ENCODE peak calls at places on chromosome 22, in five cellular contexts. V, I, T, E and Y are unnamed samples.

GRCh38 chr22:50739894-50740293 is 1.9 kb downstream of the ACR start:
- DNase-seq in I (no peak), T (no peak), E (no peak), V (no peak), Y (no peak)

GRCh38 chr22:24810043-24810749 is 4.2 kb downstream of the SGSM1 start:
- DNase-seq in V (peak; percentile 66), T (no peak), E (no peak), I (peak; percentile 71), Y (no peak)

GRCh38 chr22:49767355-49768062 is 60.2 kb downstream of the BRD1 start:
- DNase-seq in T (peak; percentile 57), I (peak; percentile 81), V (peak; percentile 39), E (peak; percentile 74), Y (peak; percentile 69)

GRCh38 chr22:23878219-23878618 is 16.0 kb upstream of the MIF start:
- DNase-seq in I (no peak), T (no peak), V (no peak), E (no peak), Y (no peak)

GRCh38 chr22:44337658-44338004 is 24.9 kb upstream of the SHISAL1 start:
- DNase-seq in E (no peak), V (no peak), I (peak; percentile 41), T (peak; percentile 75), Y (peak; percentile 60)

GRCh38 chr22:25281675-25282345 is 62.4 kb downstream of the CRYBB2 start:
- DNase-seq in I (peak; percentile 36), V (peak; percentile 5), T (no peak), E (peak; percentile 76), Y (no peak)

GRCh38 chr22:23058063-23058462 is 12.3 kb upstream of the GNAZ start:
- DNase-seq in V (no peak), I (no peak), E (peak; percentile 41), T (no peak), Y (no peak)

GRCh38 chr22:27919943-27920755 is 1.1 kb upstream of the PITPNB start:
- DNase-seq in T (peak; percentile 72), I (peak; percentile 91), E (no peak), V (peak; percentile 54), Y (peak; percentile 85)

GRCh38 chr22:19611590-19611989 is 87.4 kb upstream of the CLDN5 start:
- DNase-seq in V (no peak), E (no peak), I (no peak), T (no peak), Y (no peak)

GRCh38 chr22:16777284-16777924 is 47.8 kb downstream of the XKR3 start:
- DNase-seq in E (no peak), T (no peak), I (no peak), V (no peak), Y (no peak)

GRCh38 chr22:22357024-22357868 is 112.7 kb downstream of the VPREB1 start:
- DNase-seq in E (peak; percentile 94), T (peak; percentile 43), V (peak; percentile 78), I (peak; percentile 87), Y (peak; percentile 58)

GRCh38 chr22:16933924-16934282 is 74.1 kb downstream of the GAB4 start:
- DNase-seq in V (no peak), T (no peak), E (no peak), I (no peak), Y (no peak)

GRCh38 chr22:24244144-24244787 is 616 bp downstream of the GGT5 start:
- DNase-seq in V (no peak), E (no peak), I (no peak), T (peak; percentile 52), Y (peak; percentile 58)

GRCh38 chr22:31079095-31079642 is 1.9 kb upstream of the SMTN start:
- DNase-seq in I (no peak), E (peak; percentile 74), V (no peak), T (no peak), Y (no peak)

GRCh38 chr22:23058481-23059336 is 11.6 kb upstream of the GNAZ start:
- DNase-seq in I (no peak), E (no peak), V (no peak), T (no peak), Y (no peak)

GRCh38 chr22:46033256-46034200 is 56.6 kb upstream of the WNT7B start:
- DNase-seq in V (no peak), T (peak; percentile 72), I (no peak), E (no peak), Y (peak; percentile 43)

GRCh38 chr22:19714320-19715252 is at the start of gene SEPTIN5:
- DNase-seq in I (no peak), E (peak; percentile 60), T (no peak), V (no peak), Y (no peak)

GRCh38 chr22:25205847-25206246 is 6.2 kb downstream of the CRYBB3 start:
- DNase-seq in E (no peak), T (no peak), V (no peak), I (no peak), Y (no peak)

GRCh38 chr22:25404923-25405853 is 159.3 kb upstream of the GRK3 start:
- DNase-seq in T (peak; percentile 73), E (no peak), V (no peak), I (no peak), Y (peak; percentile 76)

GRCh38 chr22:44545773-44546172 is 47.7 kb upstream of the RTL6 start:
- DNase-seq in T (no peak), V (no peak), I (no peak), E (no peak), Y (no peak)

GRCh38 chr22:25081409-25081824 is 118.2 kb upstream of the CRYBB3 start:
- DNase-seq in I (peak; percentile 60), T (peak; percentile 4), E (peak; percentile 66), V (no peak), Y (peak; percentile 28)

GRCh38 chr22:25700996-25701815 is 40.8 kb upstream of the MYO18B start:
- DNase-seq in T (peak; percentile 22), V (no peak), E (no peak), I (no peak), Y (no peak)

GRCh38 chr22:26428515-26429457 is at the start of gene ASPHD2:
- DNase-seq in E (peak; percentile 75), T (peak; percentile 51), I (peak; percentile 68), V (peak; percentile 70), Y (peak; percentile 76)

GRCh38 chr22:26922804-26923203 is 265.4 kb downstream of the MIAT start:
- DNase-seq in T (no peak), I (peak; percentile 79), E (peak; percentile 86), V (peak; percentile 41), Y (no peak)

GRCh38 chr22:46807458-46807857 is 45.0 kb downstream of the TBC1D22A start:
- DNase-seq in I (no peak), V (no peak), T (no peak), E (no peak), Y (no peak)

GRCh38 chr22:24601217-24602104 is 1.5 kb upstream of the GGT1 start:
- DNase-seq in I (no peak), V (no peak), E (peak; percentile 46), T (no peak), Y (no peak)

GRCh38 chr22:46622081-46622521 is 1.9 kb downstream of the GRAMD4 start:
- DNase-seq in E (peak; percentile 42), V (no peak), I (no peak), T (no peak), Y (no peak)

GRCh38 chr22:31055322-31056159 is 25.6 kb upstream of the SMTN start:
- DNase-seq in V (peak; percentile 26), T (peak; percentile 99), I (peak; percentile 86), E (no peak), Y (peak; percentile 99)

GRCh38 chr22:49016909-49017768 is 810.5 kb downstream of the BRD1 start:
- DNase-seq in V (no peak), I (no peak), E (peak; percentile 35), T (no peak), Y (no peak)

GRCh38 chr22:20965104-20965887 is 1.8 kb upstream of the AIFM3 start:
- DNase-seq in E (peak; percentile 66), I (no peak), T (no peak), V (no peak), Y (no peak)

GRCh38 chr22:20963201-20964052 is 3.6 kb upstream of the AIFM3 start:
- DNase-seq in E (no peak), T (no peak), V (no peak), I (no peak), Y (no peak)

GRCh38 chr22:20964799-20965103 is 2.3 kb upstream of the AIFM3 start:
- DNase-seq in I (no peak), T (no peak), E (no peak), V (no peak), Y (no peak)

GRCh38 chr22:20962491-20962945 is 4.5 kb upstream of the AIFM3 start:
- DNase-seq in E (no peak), I (no peak), T (no peak), V (no peak), Y (no peak)

DNA sequence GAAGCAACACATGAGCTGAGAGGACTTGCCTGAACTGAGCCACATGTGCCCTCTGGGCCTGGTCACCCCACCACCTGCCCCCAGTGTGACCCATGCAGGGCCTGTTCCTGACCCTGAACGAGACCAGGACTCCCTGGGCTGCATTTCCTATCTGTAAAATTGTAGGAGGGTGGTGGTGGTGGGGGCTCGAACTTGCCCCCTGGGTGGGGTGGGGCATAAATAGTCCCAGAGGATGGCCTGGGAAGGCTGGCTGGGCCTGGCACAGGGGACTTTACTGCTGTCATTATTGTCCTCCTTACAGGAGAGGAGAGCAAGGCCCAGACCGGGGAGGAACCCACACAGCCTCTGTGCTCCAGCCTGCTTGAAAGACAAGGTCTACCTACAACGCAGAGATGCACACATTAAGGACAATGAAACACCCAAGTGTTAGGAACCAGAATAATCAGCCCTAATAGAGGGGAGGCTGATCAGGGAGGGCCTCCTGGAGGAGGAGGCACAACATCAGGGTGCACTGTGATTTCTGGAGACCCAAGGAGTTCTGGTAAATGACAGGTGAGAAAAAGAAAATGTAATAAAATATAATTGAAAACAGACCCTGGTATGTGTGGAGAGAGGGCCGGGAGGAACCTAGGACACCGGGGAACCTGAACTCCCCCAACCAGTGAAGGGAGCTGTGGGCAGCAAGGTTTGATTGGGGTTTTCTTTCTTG is 2.8 kb upstream of the AIFM3 start:
- DNase-seq in T (no peak), E (no peak), I (no peak), V (no peak), Y (no peak)
- H3K4me3 ChIP-seq in T (no peak overlapping the region), E (peak overlapping the region; percentile 62), I (no peak overlapping the region), V (no peak overlapping the region), Y (peak overlapping the region; percentile 53)

GRCh38 chr22:43210631-43211515 is 23.9 kb upstream of the TTLL12 start:
- DNase-seq in T (no peak), E (no peak), V (no peak), I (no peak), Y (no peak)
- H2BK15ac ChIP-seq in T (no peak overlapping the region), E (no peak overlapping the region), V (no peak overlapping the region), I (no peak overlapping the region), Y (no peak overlapping the region)

DNA sequence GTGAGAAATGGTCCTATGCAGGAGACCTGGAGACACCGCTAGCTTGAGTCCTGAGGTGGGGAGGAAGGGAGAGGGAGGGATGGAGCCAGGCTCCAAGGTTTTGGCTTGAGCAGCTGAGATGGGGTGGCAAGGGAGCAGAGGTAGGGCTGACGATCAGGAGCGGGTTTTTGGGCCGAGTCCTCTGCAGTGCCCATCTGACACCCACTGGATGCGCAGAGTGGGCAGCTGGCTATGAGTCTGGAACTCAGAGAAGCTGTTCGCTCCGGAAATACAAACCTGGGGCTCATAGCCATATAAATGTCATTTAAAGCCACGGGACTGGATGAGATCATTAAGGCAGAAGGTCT is 450 bp upstream of the MAFF start:
- DNase-seq in I (no peak), V (no peak), T (no peak), E (no peak), Y (no peak)
- H2BK120ac ChIP-seq in I (no peak overlapping the region), V (no peak overlapping the region), T (peak overlapping the region; percentile 76), E (no peak overlapping the region), Y (peak overlapping the region; percentile 71)

DNA sequence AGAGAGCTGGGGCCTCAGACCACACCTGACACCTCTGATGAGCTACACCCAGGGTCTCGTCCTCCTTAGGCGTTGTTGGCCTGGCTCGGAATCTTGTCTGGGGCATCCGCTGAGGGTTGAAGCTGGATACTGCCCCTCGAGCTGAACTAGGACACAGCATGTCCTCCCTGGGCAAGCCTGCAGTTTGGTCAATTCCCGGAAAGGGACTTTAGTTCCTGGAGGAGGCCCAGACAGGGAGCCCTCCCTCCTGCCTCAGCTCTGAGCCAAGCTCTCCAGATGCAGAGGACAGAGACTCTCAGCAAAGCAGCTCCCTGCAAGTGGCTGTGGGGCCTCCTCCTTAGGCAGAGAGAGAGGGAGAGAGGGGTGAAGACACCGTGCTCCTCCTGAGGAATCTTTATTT is 4.9 kb downstream of the APOL3 start:
- DNase-seq in V (no peak), I (no peak), E (no peak), T (no peak), Y (peak; percentile 9)
- H3K4me3 ChIP-seq in V (no peak overlapping the region), I (no peak overlapping the region), E (no peak overlapping the region), T (no peak overlapping the region), Y (no peak overlapping the region)